ENCODE peak calls at places on chromosomes 4 and X, in ten cellular contexts. T is right lobe of liver, R is esophagus squamous epithelium, B is heart left ventricle, D is body of pancreas, G is endothelial cell of umbilical vein, O is A549, J is sigmoid colon, H is stomach, F is suprapubic skin. Z is an unnamed sample. For H3K4me1, the result is how much of the 10 kb centered on the place peaks cover.

GRCh38 chr4:105666693-105667092 is 41.8 kb downstream of the INTS12 start:
- DNase-seq in T (no peak), R (no peak), B (no peak), D (no peak), G (peak), O (peak), J (no peak), H (no peak), F (no peak), Z (no peak)

GRCh38 chr4:159269143-159269542 is 166.3 kb downstream of the RAPGEF2 start:
- DNase-seq in T (no peak), R (no peak), B (no peak), D (no peak), G (no peak), O (no peak), J (no peak), H (no peak), F (no peak), Z (no peak)

GRCh38 chrX:76428243-76429130 is 977 bp downstream of the MAGEE1 start:
- DNase-seq in T (peak), R (no peak), B (peak), D (peak), G (no peak), O (no peak), J (peak), H (peak), F (peak), Z (no peak)

GRCh38 chr4:38860788-38861424 is 4.3 kb upstream of the TLR6 start:
- DNase-seq in T (no peak), R (no peak), B (no peak), D (peak), G (peak), O (peak), J (no peak), H (peak), F (no peak), Z (no peak)

GRCh38 chr4:41257257-41257900 is 651 bp downstream of the UCHL1 start:
- DNase-seq in T (peak), R (no peak), B (peak), D (peak), G (peak), O (peak), J (peak), H (peak), F (peak), Z (no peak)

GRCh38 chr4:119299221-119300071 is 22.5 kb downstream of the FABP2 start:
- DNase-seq in T (no peak), R (no peak), B (no peak), D (no peak), G (peak), O (peak), J (no peak), H (no peak), F (no peak), Z (no peak)

GRCh38 chr4:82044141-82044993 is 329.4 kb downstream of the HNRNPD start:
- DNase-seq in T (peak), R (no peak), B (peak), D (peak), G (no peak), O (peak), J (peak), H (peak), F (peak), Z (peak)

GRCh38 chr4:9762823-9763475 is 18.5 kb upstream of the DRD5 start:
- DNase-seq in T (no peak), R (no peak), B (peak), D (peak), G (peak), O (peak), J (no peak), H (peak), F (no peak), Z (peak)

GRCh38 chr4:827209-828081 is 1.5 kb upstream of the CPLX1 start:
- DNase-seq in T (peak), R (no peak), B (no peak), D (peak), G (no peak), O (no peak), J (peak), H (no peak), F (peak), Z (no peak)

GRCh38 chr4:11720292-11720691 is 291.6 kb upstream of the HS3ST1 start:
- DNase-seq in T (no peak), R (no peak), B (no peak), D (peak), G (peak), O (peak), J (no peak), H (no peak), F (no peak), Z (peak)

GRCh38 chrX:57104921-57105398 is 16.4 kb downstream of the SPIN2B start:
- DNase-seq in T (no peak), R (no peak), B (no peak), D (no peak), G (no peak), O (no peak), J (no peak), H (no peak), F (no peak), Z (no peak)

GRCh38 chrX:41090568-41091238 is 5.5 kb downstream of the USP9X start:
- DNase-seq in T (no peak), R (no peak), B (no peak), D (no peak), G (peak), O (no peak), J (no peak), H (no peak), F (no peak), Z (no peak)

GRCh38 chr4:128285085-128286023 is 2.3 kb downstream of the PGRMC2 start:
- DNase-seq in T (peak), R (no peak), B (no peak), D (peak), G (peak), O (peak), J (no peak), H (no peak), F (no peak), Z (no peak)

GRCh38 chr4:139144161-139144859 is 32.7 kb downstream of the ELF2 start:
- DNase-seq in T (no peak), R (no peak), B (peak), D (peak), G (no peak), O (no peak), J (peak), H (peak), F (no peak), Z (peak)

DNA sequence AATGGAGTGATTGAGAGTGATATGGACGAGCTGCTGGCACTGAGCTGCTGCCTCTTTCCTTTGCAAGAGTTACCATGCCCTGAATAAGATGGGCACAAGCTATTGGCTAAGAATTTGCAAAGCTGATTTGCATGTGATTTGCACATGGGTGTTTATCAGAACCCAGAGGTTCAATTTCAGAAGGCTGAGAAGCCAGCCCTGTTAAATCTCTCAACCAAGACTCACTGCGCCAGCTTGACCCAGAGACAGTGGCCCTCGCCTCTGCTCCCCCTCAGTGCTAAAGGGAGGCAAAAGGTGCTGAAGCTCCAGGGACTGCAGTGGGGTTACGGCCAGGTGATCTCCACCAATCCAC is 701 bp downstream of the ARHGAP4 start:
- DNase-seq in T (no peak), R (no peak), B (no peak), D (no peak), G (no peak), O (no peak), J (no peak), H (no peak), F (no peak), Z (no peak)
- H3K4me3 ChIP-seq in T (no peak), R (peak), B (peak), D (no peak), G (no peak), O (no peak), J (peak), H (peak), F (peak), Z (no peak)

DNA sequence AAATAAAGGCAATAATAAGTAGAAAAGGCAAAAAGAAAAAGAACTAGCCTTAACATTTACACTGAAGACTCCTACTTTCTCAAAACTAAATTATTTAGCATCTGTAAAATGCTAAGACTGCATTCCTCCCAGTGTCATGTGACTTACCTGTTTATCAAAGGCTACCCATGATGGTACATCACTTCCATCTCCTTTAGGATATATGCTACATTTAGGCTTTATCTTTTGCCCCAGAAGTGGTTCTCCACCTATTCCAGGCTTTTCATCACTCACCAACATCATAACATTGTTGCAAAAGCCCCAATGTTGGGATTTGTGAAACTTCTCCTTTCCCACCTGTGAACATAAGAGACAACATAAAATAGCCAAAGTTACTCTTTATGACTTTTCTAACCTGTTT is 31.1 kb downstream of the EFHC2 start:
- DNase-seq in T (no peak), R (no peak), B (no peak), D (no peak), G (no peak), O (no peak), J (no peak), H (no peak), F (no peak), Z (no peak)
- H3K4me1 ChIP-seq in T (under half), R (under half), B (under half), D (under half), G (under half), O (under half), J (under half), H (under half), F (under half), Z (under half)

GRCh38 chr4:2535386-2536192 is 858 bp upstream of the FAM193A start:
- DNase-seq in T (peak), R (no peak), B (peak), D (peak), G (no peak), O (peak), J (peak), H (peak), F (peak), Z (peak)
- TF ChIP-seq POLR2A in T (peak), R (no peak), B (no peak), D (no peak), G (peak), O (no peak), J (no peak), H (no peak), F (no peak), Z (peak)

DNA sequence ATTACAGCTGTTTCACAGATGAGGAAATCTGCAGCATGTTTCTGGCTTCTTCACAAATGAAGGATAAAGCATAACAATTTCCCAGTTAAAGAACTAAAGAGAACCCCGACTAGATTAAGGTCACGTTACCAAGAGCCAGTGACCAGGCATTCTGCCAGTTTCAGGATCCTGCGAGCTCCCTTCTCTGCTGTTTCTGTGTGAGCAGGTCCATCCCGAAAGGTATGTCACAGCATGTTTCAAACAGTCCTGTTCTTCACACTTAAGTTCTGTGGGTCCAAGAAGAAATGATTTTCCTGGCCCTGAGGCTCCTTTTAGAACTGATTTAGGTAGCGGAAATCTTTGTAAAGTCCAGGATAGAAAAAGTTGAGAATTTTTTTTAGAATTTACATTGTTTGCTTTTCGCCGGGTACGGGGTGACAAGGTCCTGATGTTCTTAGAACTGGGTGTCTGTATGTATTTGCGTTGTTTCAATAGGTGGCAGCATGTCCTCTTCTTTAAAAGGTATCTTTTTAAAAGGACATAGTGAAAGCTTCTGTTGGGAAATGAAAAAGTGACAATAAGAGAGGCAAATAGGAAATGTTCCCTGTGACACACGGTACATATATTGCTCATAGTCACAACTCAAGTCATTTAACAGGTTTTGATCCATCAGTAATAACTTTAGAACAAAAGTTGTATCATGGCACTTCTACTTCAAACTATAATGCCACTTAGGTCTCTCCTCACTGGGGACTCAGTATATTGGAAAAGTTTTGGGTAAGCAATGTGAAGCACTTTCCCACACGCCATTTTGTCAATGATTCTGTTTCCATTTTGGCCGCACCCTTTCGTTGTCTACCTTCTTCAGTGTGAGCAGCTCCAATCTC is 18.4 kb downstream of the IL21 start:
- DNase-seq in T (no peak), R (no peak), B (no peak), D (no peak), G (peak), O (peak), J (no peak), H (no peak), F (no peak), Z (no peak)
- H3K4me3 ChIP-seq in T (no peak), R (no peak), B (no peak), D (no peak), G (no peak), O (peak), J (no peak), H (no peak), F (no peak), Z (no peak)

DNA sequence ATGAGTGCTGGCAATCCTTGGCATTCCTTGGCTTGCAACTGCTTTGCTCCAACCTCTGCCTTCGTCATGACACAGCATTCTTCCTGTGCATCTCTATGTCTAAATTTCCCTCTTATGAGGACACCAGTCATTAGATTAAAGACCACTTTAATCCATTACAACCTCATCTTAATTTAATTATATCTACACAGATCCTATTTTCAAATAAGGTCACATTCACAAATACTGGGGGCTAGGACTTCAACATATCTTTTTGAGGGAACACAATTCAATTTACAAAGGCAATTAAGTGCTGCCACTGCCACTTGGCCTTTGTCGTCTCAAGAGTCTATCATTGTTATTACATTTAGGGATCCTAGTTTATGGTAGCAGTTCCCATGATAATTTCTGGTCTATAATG is 163.7 kb upstream of the PPP1R2C start:
- DNase-seq in T (no peak), R (no peak), B (no peak), D (no peak), G (no peak), O (no peak), J (no peak), H (no peak), F (no peak), Z (no peak)
- H3K4me1 ChIP-seq in T (under half), R (under half), B (under half), D (under half), G (under half), O (under half), J (under half), H (under half), F (under half), Z (under half)

DNA sequence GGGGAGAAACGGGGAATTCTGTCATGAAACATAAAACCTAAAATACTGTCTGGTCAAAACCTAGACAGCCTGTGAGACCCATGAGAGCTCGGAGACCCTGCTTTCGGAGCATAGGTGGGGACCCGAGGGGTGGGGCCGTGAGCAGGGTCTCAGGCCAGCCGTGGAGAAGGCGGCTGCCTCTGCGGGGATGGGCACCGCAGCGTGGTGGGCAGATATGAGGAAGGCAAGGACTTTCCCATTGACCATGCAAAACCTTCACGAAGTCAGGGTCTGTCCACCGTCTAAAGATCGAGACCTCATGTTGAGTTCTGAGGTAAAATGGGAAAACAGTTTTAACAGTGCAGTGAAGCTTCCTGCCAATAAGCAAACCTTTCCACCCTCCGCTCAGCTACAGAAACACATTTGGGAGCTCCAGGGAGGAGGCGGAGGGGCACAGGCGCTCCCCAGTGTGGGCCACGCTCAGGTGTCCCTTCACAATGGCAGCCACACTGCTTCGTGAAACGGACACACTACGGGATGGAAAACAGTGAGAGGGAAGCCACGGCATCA is 74.4 kb downstream of the SORBS2 start:
- DNase-seq in T (no peak), R (no peak), B (no peak), D (no peak), G (no peak), O (no peak), J (no peak), H (no peak), F (no peak), Z (no peak)
- TF ChIP-seq POLR2A in T (no peak), R (no peak), B (no peak), D (no peak), G (no peak), O (no peak), J (no peak), H (no peak), F (no peak), Z (no peak)

DNA sequence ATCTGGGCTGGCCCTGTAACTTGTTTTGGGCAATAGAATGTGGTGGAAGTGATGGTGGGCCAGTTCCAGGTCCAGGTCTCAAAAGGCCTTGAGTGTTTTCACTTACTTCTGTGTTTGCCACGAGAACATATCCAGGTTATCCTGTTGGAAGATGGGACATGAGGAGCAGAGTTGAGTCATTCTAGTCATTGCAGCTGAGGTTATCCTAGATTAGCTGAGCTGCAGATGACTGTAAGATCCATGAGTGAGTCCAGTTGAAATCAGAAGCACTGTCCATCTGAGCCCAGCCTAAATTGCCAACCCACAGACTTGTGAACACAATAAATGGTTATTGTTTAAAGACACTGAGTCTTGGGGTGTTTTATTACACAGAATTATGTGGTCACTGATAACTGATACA is 45.3 kb upstream of the RPS6KA3 start:
- DNase-seq in T (no peak), R (no peak), B (no peak), D (no peak), G (no peak), O (no peak), J (no peak), H (no peak), F (no peak), Z (no peak)
- H3K4me3 ChIP-seq in T (no peak), R (no peak), B (no peak), D (no peak), G (no peak), O (no peak), J (no peak), H (no peak), F (no peak), Z (no peak)

Z was measured in tibial nerve.